ENCODE peak calls at places on chromosomes 12 and 14, in four cellular contexts. Q is IMR-90, R is GM12878, F is K562. M is an unnamed sample.

GRCh38 chr14:75647650-75648049 is 13.0 kb downstream of the ERG28 start:
- DNase-seq in Q (peak; percentile 26), R (no peak), F (no peak), M (peak; percentile 6)

GRCh38 chr12:12719496-12719895 is 2.3 kb downstream of the CDKN1B start:
- DNase-seq in Q (no peak), R (peak; percentile 57), F (no peak), M (peak; percentile 68)

GRCh38 chr12:34108405-34108803 is 86.1 kb downstream of the ALG10 start:
- DNase-seq in Q (no peak), R (no peak), F (no peak), M (no peak)

GRCh38 chr14:74528886-74529285 is 35.3 kb downstream of the ISCA2 start:
- DNase-seq in Q (no peak), R (no peak), F (no peak), M (no peak)

GRCh38 chr12:78473136-78473535 is 391.4 kb upstream of the SYT1 start:
- DNase-seq in Q (peak; percentile 56), R (no peak), F (no peak), M (peak; percentile 29)

GRCh38 chr12:47774664-47775063 is 1.6 kb downstream of the SLC48A1 start:
- DNase-seq in Q (no peak), R (no peak), F (no peak), M (no peak)

GRCh38 chr12:14573118-14573517 is 5.4 kb upstream of the PLBD1 start:
- DNase-seq in Q (no peak), R (no peak), F (no peak), M (no peak)

GRCh38 chr12:108214486-108214885 is 85.4 kb downstream of the WSCD2 start:
- DNase-seq in Q (peak; percentile 7), R (no peak), F (peak; percentile 67), M (peak; percentile 9)

GRCh38 chr14:28061006-28061405 is 705.6 kb upstream of the FOXG1 start:
- DNase-seq in Q (no peak), R (no peak), F (no peak), M (no peak)

GRCh38 chr14:64801800-64802199 is 77.9 kb downstream of the SPTB start:
- DNase-seq in Q (peak; percentile 17), R (no peak), F (peak; percentile 25), M (peak; percentile 21)

GRCh38 chr12:87930033-87930432 is 99.2 kb downstream of the C12orf50 start:
- DNase-seq in Q (peak; percentile 92), R (no peak), F (no peak), M (no peak)

GRCh38 chr12:100632445-100632892 is 59.0 kb downstream of the GAS2L3 start:
- DNase-seq in Q (no peak), R (peak; percentile 4), F (no peak), M (no peak)

GRCh38 chr14:67806228-67806627 is 10.2 kb downstream of the ZFYVE26 start:
- DNase-seq in Q (peak; percentile 7), R (no peak), F (no peak), M (no peak)

GRCh38 chr14:100775831-100776591 is 49.3 kb downstream of the DLK1 start:
- DNase-seq in Q (peak; percentile 39), R (no peak), F (no peak), M (no peak)
- H3K9ac ChIP-seq in Q (no peak overlapping the region), R (no peak overlapping the region), F (peak overlapping the region; percentile 71), M (no peak overlapping the region)

DNA sequence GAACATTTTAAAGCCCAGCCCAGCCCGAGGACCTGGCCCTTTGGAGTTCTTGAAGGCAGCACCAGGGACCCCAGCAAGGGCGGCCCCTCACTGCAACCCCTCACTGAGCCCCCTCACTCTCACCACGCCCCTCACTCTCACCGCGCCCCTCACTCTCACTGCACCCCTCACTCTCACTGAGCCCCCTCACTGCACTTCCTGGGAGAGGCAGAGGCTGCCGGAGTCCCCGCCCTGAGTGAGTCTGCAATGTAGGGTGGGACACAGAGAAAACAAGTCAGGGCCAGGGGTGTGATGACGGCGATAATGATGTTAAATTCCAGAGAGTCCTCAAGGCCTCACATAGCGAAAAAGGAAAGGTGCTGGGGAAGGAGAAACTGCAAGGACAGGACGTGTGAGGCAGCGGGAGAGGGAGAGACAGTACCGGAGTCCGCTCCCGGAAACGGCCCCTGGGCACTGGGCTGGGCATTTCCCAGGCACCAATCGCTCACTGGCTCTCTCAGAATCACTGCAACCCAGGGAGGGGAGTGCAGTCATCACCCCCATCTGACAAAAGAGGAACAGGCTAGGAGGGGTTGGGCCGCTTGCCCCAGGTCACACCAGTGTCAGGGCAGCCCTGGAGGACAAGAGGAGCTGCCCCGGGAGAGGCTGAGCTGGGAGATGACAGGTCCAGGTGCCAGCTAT is 24.9 kb downstream of the CCDC88C start:
- DNase-seq in Q (no peak), R (no peak), F (no peak), M (no peak)
- H3K4me3 ChIP-seq in Q (no peak overlapping the region), R (no peak overlapping the region), F (no peak overlapping the region), M (no peak overlapping the region)

DNA sequence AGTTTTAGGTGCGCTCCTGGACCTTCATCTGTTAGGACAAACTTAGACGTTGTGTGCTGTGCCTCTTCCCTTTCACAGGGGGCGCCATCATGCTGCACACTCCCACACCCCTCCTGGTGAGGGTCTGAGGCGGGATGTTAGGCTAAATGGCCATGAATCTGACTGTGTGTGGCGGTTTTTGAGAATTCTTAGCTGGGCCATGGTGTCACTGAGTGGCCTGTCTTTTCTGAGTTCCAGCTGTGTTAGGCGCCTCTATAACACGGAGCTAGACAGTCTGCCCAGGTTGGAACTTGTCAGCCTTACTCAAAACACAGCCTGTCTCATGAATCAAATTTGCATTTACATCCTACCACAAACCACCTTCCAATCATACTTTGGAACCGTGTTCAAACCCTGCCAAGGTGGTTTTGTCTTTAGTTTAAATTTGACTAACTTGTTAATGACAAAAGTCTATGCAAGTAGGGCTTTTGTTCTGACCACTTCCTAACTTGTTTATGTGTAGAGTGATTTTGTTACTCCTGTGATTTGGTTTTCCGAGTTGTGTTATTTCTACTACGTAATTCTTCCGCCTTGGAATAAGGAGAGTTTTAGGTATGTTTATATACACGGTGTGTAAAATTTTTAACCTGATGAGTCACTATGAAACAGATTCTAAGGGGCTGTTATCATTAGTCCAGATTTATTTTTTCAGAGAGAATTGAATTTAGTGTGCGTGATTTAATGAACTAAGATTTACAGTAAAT is 19.6 kb downstream of the ACVR1B start:
- DNase-seq in Q (peak; percentile 80), R (peak; percentile 93), F (peak; percentile 65), M (peak; percentile 89)
- TF ChIP-seq FOS in Q (peak; percentile 31), R (no peak), F (no peak), M (peak; percentile 87)

DNA sequence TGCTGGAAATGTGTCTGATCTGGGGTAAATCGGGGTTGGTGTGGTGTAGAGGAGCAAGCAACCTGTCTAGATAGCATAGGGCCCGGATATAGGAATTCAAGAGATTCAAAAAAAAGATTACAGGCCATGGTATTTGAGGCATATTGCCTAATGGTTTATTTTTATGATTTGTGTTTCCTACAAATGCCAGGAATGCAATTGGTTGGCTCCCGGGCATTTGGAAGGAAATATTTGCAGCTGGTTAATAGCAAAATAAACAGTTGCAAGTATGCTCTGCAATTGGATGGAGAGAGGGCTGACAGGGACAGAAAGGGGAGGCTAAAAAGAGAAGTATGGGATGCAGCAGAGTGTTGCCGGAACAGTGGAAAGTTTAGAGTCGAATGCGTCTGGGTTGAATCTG is 315.6 kb upstream of the ATP2B1 start:
- DNase-seq in Q (peak; percentile 42), R (no peak), F (no peak), M (peak; percentile 30)
- H3K9ac ChIP-seq in Q (no peak overlapping the region), R (no peak overlapping the region), F (no peak overlapping the region), M (no peak overlapping the region)

GRCh38 chr14:92665699-92666110 is 82.7 kb downstream of the LGMN start:
- DNase-seq in Q (no peak), R (no peak), F (no peak), M (peak; percentile 30)
- H3K4me3 ChIP-seq in Q (no peak overlapping the region), R (no peak overlapping the region), F (no peak overlapping the region), M (no peak overlapping the region)

GRCh38 chr14:81625343-81625742 is 91.7 kb upstream of the SEL1L start:
- DNase-seq in Q (no peak), R (no peak), F (no peak), M (no peak)
- TF ChIP-seq FOS in Q (no peak), R (no peak), F (no peak), M (no peak)

M was measured in endothelial cell of umbilical vein.